ENCODE peak calls at places on chromosomes 2 and 18, in five cellular contexts. One of them, this sample, is unnamed. For H3K4me1, the result is how much of the 10 kb centered on the place peaks cover.

GRCh38 chr2:31088516-31089195 is 49.6 kb downstream of the GALNT14 start:
- DNase-seq in right cardiac atrium: no peak
- DNase-seq in CD4-positive, CD25-positive, alpha-beta regulatory T cell: no peak
- DNase-seq in A549: no peak
- DNase-seq in HCT116: no peak
- DNase-seq in this sample: no peak

GRCh38 chr2:169366066-169366465 is 3.7 kb upstream of the LRP2 start:
- DNase-seq in HCT116: no peak
- DNase-seq in A549: no peak
- DNase-seq in right cardiac atrium: no peak
- DNase-seq in CD4-positive, CD25-positive, alpha-beta regulatory T cell: no peak
- DNase-seq in this sample: no peak

GRCh38 chr2:86442642-86443005 is 1.5 kb downstream of the KDM3A start:
- DNase-seq in right cardiac atrium: peak
- DNase-seq in CD4-positive, CD25-positive, alpha-beta regulatory T cell: peak
- DNase-seq in HCT116: peak
- DNase-seq in A549: peak
- DNase-seq in this sample: peak

GRCh38 chr2:69936913-69937312 is 22.0 kb downstream of the MXD1 start:
- DNase-seq in right cardiac atrium: no peak
- DNase-seq in A549: no peak
- DNase-seq in CD4-positive, CD25-positive, alpha-beta regulatory T cell: no peak
- DNase-seq in HCT116: no peak
- DNase-seq in this sample: no peak

GRCh38 chr2:207770602-207771404 is 1.1 kb upstream of the FZD5 start:
- DNase-seq in HCT116: no peak
- DNase-seq in CD4-positive, CD25-positive, alpha-beta regulatory T cell: peak
- DNase-seq in right cardiac atrium: peak
- DNase-seq in A549: no peak
- DNase-seq in this sample: no peak

GRCh38 chr2:110816404-110817365 is 84.3 kb downstream of the ACOXL start:
- DNase-seq in CD4-positive, CD25-positive, alpha-beta regulatory T cell: no peak
- DNase-seq in A549: no peak
- DNase-seq in right cardiac atrium: no peak
- DNase-seq in HCT116: no peak
- DNase-seq in this sample: no peak

GRCh38 chr2:217465136-217465535 is 537.7 kb downstream of the TNS1 start:
- DNase-seq in A549: no peak
- DNase-seq in right cardiac atrium: no peak
- DNase-seq in CD4-positive, CD25-positive, alpha-beta regulatory T cell: no peak
- DNase-seq in HCT116: no peak
- DNase-seq in this sample: no peak

GRCh38 chr18:75041586-75041985 is 167.4 kb downstream of the PTGR3 start:
- DNase-seq in HCT116: peak
- DNase-seq in CD4-positive, CD25-positive, alpha-beta regulatory T cell: no peak
- DNase-seq in A549: peak
- DNase-seq in right cardiac atrium: no peak
- DNase-seq in this sample: peak

GRCh38 chr2:52222128-52222527 is 1190.2 kb upstream of the NRXN1 start:
- DNase-seq in right cardiac atrium: no peak
- DNase-seq in HCT116: no peak
- DNase-seq in A549: no peak
- DNase-seq in CD4-positive, CD25-positive, alpha-beta regulatory T cell: no peak
- DNase-seq in this sample: no peak

GRCh38 chr2:165793161-165793778 is 777 bp downstream of the GALNT3 start:
- DNase-seq in CD4-positive, CD25-positive, alpha-beta regulatory T cell: no peak
- DNase-seq in right cardiac atrium: peak
- DNase-seq in HCT116: peak
- DNase-seq in A549: no peak
- DNase-seq in this sample: peak

GRCh38 chr18:68176901-68177300 is 538.0 kb downstream of the TMX3 start:
- DNase-seq in CD4-positive, CD25-positive, alpha-beta regulatory T cell: no peak
- DNase-seq in A549: no peak
- DNase-seq in right cardiac atrium: no peak
- DNase-seq in HCT116: no peak
- DNase-seq in this sample: no peak

GRCh38 chr2:107627926-107628325 is 198.8 kb upstream of the RGPD4 start:
- DNase-seq in A549: no peak
- DNase-seq in right cardiac atrium: no peak
- DNase-seq in HCT116: no peak
- DNase-seq in CD4-positive, CD25-positive, alpha-beta regulatory T cell: no peak
- DNase-seq in this sample: no peak

GRCh38 chr2:237717366-237718276 is 81.0 kb upstream of the RBM44 start:
- DNase-seq in A549: no peak
- DNase-seq in right cardiac atrium: no peak
- DNase-seq in HCT116: no peak
- DNase-seq in CD4-positive, CD25-positive, alpha-beta regulatory T cell: no peak
- DNase-seq in this sample: no peak

GRCh38 chr18:54607213-54607934 is 16.3 kb downstream of the DYNAP start:
- DNase-seq in HCT116: no peak
- DNase-seq in A549: peak
- DNase-seq in right cardiac atrium: no peak
- DNase-seq in CD4-positive, CD25-positive, alpha-beta regulatory T cell: no peak
- DNase-seq in this sample: peak

GRCh38 chr2:160014227-160014626 is 48.2 kb downstream of the PLA2R1 start:
- DNase-seq in HCT116: no peak
- DNase-seq in CD4-positive, CD25-positive, alpha-beta regulatory T cell: no peak
- DNase-seq in A549: no peak
- DNase-seq in right cardiac atrium: no peak
- DNase-seq in this sample: no peak

GRCh38 chr2:149213764-149214493 is 116.5 kb upstream of the LYPD6 start:
- DNase-seq in HCT116: no peak
- DNase-seq in right cardiac atrium: no peak
- DNase-seq in A549: no peak
- DNase-seq in CD4-positive, CD25-positive, alpha-beta regulatory T cell: no peak
- DNase-seq in this sample: no peak

GRCh38 chr2:54669677-54670484 is 53.6 kb upstream of the EML6 start:
- DNase-seq in A549: peak
- DNase-seq in right cardiac atrium: no peak
- DNase-seq in HCT116: no peak
- DNase-seq in CD4-positive, CD25-positive, alpha-beta regulatory T cell: no peak
- DNase-seq in this sample: no peak

GRCh38 chr2:216057688-216058193 is 23.9 kb downstream of the PECR start:
- DNase-seq in HCT116: peak
- DNase-seq in right cardiac atrium: no peak
- DNase-seq in CD4-positive, CD25-positive, alpha-beta regulatory T cell: peak
- DNase-seq in A549: peak
- DNase-seq in this sample: peak

GRCh38 chr2:143875295-143876199 is 644.4 kb downstream of the ZEB2 start:
- DNase-seq in right cardiac atrium: no peak
- DNase-seq in A549: no peak
- DNase-seq in CD4-positive, CD25-positive, alpha-beta regulatory T cell: no peak
- DNase-seq in HCT116: no peak
- DNase-seq in this sample: no peak

GRCh38 chr2:209680596-209680995 is 91.0 kb upstream of the UNC80 start:
- DNase-seq in HCT116: no peak
- DNase-seq in right cardiac atrium: no peak
- DNase-seq in CD4-positive, CD25-positive, alpha-beta regulatory T cell: no peak
- DNase-seq in A549: no peak
- DNase-seq in this sample: no peak

GRCh38 chr2:239889641-239890055 is 135.5 kb downstream of the NDUFA10 start:
- DNase-seq in CD4-positive, CD25-positive, alpha-beta regulatory T cell: no peak
- DNase-seq in HCT116: no peak
- DNase-seq in A549: no peak
- DNase-seq in right cardiac atrium: no peak
- DNase-seq in this sample: no peak

GRCh38 chr2:234288974-234289455 is 207.9 kb downstream of the ARL4C start:
- DNase-seq in right cardiac atrium: peak
- DNase-seq in CD4-positive, CD25-positive, alpha-beta regulatory T cell: peak
- DNase-seq in HCT116: peak
- DNase-seq in A549: peak
- DNase-seq in this sample: peak

GRCh38 chr2:215833531-215834162 is 179.7 kb downstream of the MREG start:
- DNase-seq in HCT116: peak
- DNase-seq in right cardiac atrium: no peak
- DNase-seq in A549: peak
- DNase-seq in CD4-positive, CD25-positive, alpha-beta regulatory T cell: no peak
- DNase-seq in this sample: peak

GRCh38 chr18:58345064-58345463 is 283.8 kb downstream of the ALPK2 start:
- DNase-seq in HCT116: no peak
- DNase-seq in right cardiac atrium: no peak
- DNase-seq in CD4-positive, CD25-positive, alpha-beta regulatory T cell: no peak
- DNase-seq in A549: no peak
- DNase-seq in this sample: no peak

GRCh38 chr2:177252808-177253531 is 11.6 kb downstream of the NFE2L2 start:
- DNase-seq in right cardiac atrium: no peak
- DNase-seq in HCT116: no peak
- DNase-seq in A549: no peak
- DNase-seq in CD4-positive, CD25-positive, alpha-beta regulatory T cell: no peak
- DNase-seq in this sample: no peak

GRCh38 chr18:9827856-9828793 is 57.6 kb upstream of the TXNDC2 start:
- DNase-seq in right cardiac atrium: peak
- DNase-seq in A549: peak
- DNase-seq in HCT116: peak
- DNase-seq in CD4-positive, CD25-positive, alpha-beta regulatory T cell: no peak
- DNase-seq in this sample: peak

GRCh38 chr2:30541680-30542079 is 94.6 kb downstream of the LCLAT1 start:
- DNase-seq in CD4-positive, CD25-positive, alpha-beta regulatory T cell: no peak
- DNase-seq in right cardiac atrium: no peak
- DNase-seq in HCT116: no peak
- DNase-seq in A549: no peak
- DNase-seq in this sample: no peak

GRCh38 chr2:85318222-85319182 is 9.3 kb downstream of the TGOLN2 start:
- DNase-seq in right cardiac atrium: no peak
- DNase-seq in HCT116: no peak
- DNase-seq in A549: no peak
- DNase-seq in CD4-positive, CD25-positive, alpha-beta regulatory T cell: no peak
- DNase-seq in this sample: no peak

GRCh38 chr2:99818842-99819241 is 323.5 kb downstream of the AFF3 start:
- DNase-seq in HCT116: peak
- DNase-seq in CD4-positive, CD25-positive, alpha-beta regulatory T cell: no peak
- DNase-seq in right cardiac atrium: no peak
- DNase-seq in A549: peak
- DNase-seq in this sample: peak

GRCh38 chr2:190889175-190889943 is 8.7 kb downstream of the GLS start:
- DNase-seq in HCT116: no peak
- DNase-seq in CD4-positive, CD25-positive, alpha-beta regulatory T cell: no peak
- DNase-seq in right cardiac atrium: no peak
- DNase-seq in A549: no peak
- DNase-seq in this sample: no peak
- H3K4me1 ChIP-seq in HCT116: under half
- H3K4me1 ChIP-seq in CD4-positive, CD25-positive, alpha-beta regulatory T cell: half or more
- H3K4me1 ChIP-seq in right cardiac atrium: under half
- H3K4me1 ChIP-seq in A549: half or more
- H3K4me1 ChIP-seq in this sample: under half

GRCh38 chr2:121598087-121598486 is 51.2 kb downstream of the CLASP1 start:
- DNase-seq in HCT116: no peak
- DNase-seq in A549: no peak
- DNase-seq in CD4-positive, CD25-positive, alpha-beta regulatory T cell: no peak
- DNase-seq in right cardiac atrium: no peak
- DNase-seq in this sample: no peak

GRCh38 chr2:121595012-121595891 is 54.0 kb downstream of the CLASP1 start:
- DNase-seq in right cardiac atrium: no peak
- DNase-seq in CD4-positive, CD25-positive, alpha-beta regulatory T cell: no peak
- DNase-seq in A549: no peak
- DNase-seq in HCT116: no peak
- DNase-seq in this sample: peak

GRCh38 chr2:121599963-121600651 is 49.2 kb downstream of the CLASP1 start:
- DNase-seq in HCT116: no peak
- DNase-seq in A549: no peak
- DNase-seq in CD4-positive, CD25-positive, alpha-beta regulatory T cell: no peak
- DNase-seq in right cardiac atrium: no peak
- DNase-seq in this sample: no peak

GRCh38 chr2:121591199-121591598 is 58.1 kb downstream of the CLASP1 start:
- DNase-seq in CD4-positive, CD25-positive, alpha-beta regulatory T cell: no peak
- DNase-seq in A549: no peak
- DNase-seq in HCT116: no peak
- DNase-seq in right cardiac atrium: no peak
- DNase-seq in this sample: no peak

DNA sequence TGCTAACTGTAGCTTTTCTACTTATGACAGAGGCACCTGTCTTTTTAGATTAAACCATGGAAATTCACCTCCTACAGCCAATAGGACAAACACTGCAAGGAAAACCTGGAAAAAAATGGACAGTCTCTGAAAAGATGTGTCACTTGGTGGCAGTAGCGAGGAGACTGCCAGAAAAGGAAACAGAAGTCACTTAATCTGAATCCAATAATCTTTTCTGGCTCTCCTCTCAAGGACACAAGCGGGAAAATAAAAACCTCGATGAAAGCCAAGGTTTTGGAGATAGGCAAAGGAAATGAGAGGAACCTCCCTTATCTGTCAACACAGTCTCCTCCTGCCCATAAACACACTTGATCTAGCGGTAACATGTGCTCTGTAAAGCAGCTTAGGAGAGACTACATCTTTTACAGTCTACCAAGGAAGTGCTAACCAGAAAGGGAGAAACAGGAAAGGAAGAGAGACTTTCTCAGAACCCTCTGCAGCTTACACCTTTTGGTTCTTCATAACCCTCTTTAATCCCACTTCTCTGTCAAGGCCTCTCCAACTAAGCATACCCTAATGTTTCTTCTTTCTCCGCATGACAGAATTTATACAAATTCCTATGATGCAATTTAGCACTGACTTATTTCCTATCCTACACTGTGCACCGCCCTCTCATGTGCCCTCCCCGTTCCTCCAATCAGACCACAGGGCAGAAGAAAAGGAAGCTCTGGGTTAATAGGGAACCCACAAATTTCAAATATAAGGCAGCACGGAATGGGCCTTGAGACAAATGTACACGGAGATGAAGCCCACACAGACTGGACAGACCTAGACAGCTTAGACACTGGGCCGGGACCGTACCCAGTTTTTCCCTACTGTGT is 52.8 kb downstream of the CLASP1 start:
- DNase-seq in CD4-positive, CD25-positive, alpha-beta regulatory T cell: no peak
- DNase-seq in A549: peak
- DNase-seq in right cardiac atrium: peak
- DNase-seq in HCT116: peak
- DNase-seq in this sample: peak
- H3K27ac ChIP-seq in CD4-positive, CD25-positive, alpha-beta regulatory T cell: no peak
- H3K27ac ChIP-seq in A549: peak
- H3K27ac ChIP-seq in right cardiac atrium: peak
- H3K27ac ChIP-seq in HCT116: peak
- H3K27ac ChIP-seq in this sample: peak

GRCh38 chr2:187545238-187545751 is 8.9 kb downstream of the TFPI start:
- DNase-seq in HCT116: no peak
- DNase-seq in right cardiac atrium: no peak
- DNase-seq in A549: peak
- DNase-seq in CD4-positive, CD25-positive, alpha-beta regulatory T cell: no peak
- DNase-seq in this sample: no peak

GRCh38 chr2:187544371-187545080 is 9.7 kb downstream of the TFPI start:
- DNase-seq in right cardiac atrium: peak
- DNase-seq in HCT116: peak
- DNase-seq in CD4-positive, CD25-positive, alpha-beta regulatory T cell: no peak
- DNase-seq in A549: peak
- DNase-seq in this sample: peak

GRCh38 chr2:187541086-187542085 is 12.8 kb downstream of the TFPI start:
- DNase-seq in A549: peak
- DNase-seq in CD4-positive, CD25-positive, alpha-beta regulatory T cell: no peak
- DNase-seq in HCT116: peak
- DNase-seq in right cardiac atrium: no peak
- DNase-seq in this sample: peak

GRCh38 chr2:187542123-187542522 is 12.1 kb downstream of the TFPI start:
- DNase-seq in HCT116: no peak
- DNase-seq in A549: no peak
- DNase-seq in right cardiac atrium: no peak
- DNase-seq in CD4-positive, CD25-positive, alpha-beta regulatory T cell: no peak
- DNase-seq in this sample: no peak

GRCh38 chr2:187543488-187543887 is 10.7 kb downstream of the TFPI start:
- DNase-seq in A549: no peak
- DNase-seq in CD4-positive, CD25-positive, alpha-beta regulatory T cell: no peak
- DNase-seq in HCT116: no peak
- DNase-seq in right cardiac atrium: no peak
- DNase-seq in this sample: no peak
- H3K4me1 ChIP-seq in A549: half or more
- H3K4me1 ChIP-seq in CD4-positive, CD25-positive, alpha-beta regulatory T cell: under half
- H3K4me1 ChIP-seq in HCT116: half or more
- H3K4me1 ChIP-seq in right cardiac atrium: under half
- H3K4me1 ChIP-seq in this sample: under half

GRCh38 chr18:51753365-51754057 is 556.0 kb upstream of the MEX3C start:
- DNase-seq in CD4-positive, CD25-positive, alpha-beta regulatory T cell: no peak
- DNase-seq in A549: no peak
- DNase-seq in right cardiac atrium: no peak
- DNase-seq in HCT116: no peak
- DNase-seq in this sample: no peak
- H3K27ac ChIP-seq in CD4-positive, CD25-positive, alpha-beta regulatory T cell: no peak
- H3K27ac ChIP-seq in A549: no peak
- H3K27ac ChIP-seq in right cardiac atrium: no peak
- H3K27ac ChIP-seq in HCT116: no peak
- H3K27ac ChIP-seq in this sample: no peak

This sample was measured in small intestine.